ENCODE peak calls at places on chromosome 22, in six cellular contexts. V, Z, N, A, D and H are unnamed samples.
A peak's percentile ranks its signal among the peaks of the same experiment; 100 is the strongest.

GRCh38 chr22:22458387-22458786 is 50.2 kb downstream of the ZNF280B start:
- DNase-seq in V (no peak), Z (no peak), D (no peak), N (no peak), A (no peak), H (no peak)

GRCh38 chr22:39574779-39575551 is 4.4 kb downstream of the CACNA1I start:
- DNase-seq in D (peak; percentile 80), Z (no peak), A (no peak), V (no peak), N (no peak), H (peak; percentile 68)

GRCh38 chr22:43625242-43625641 is 186.9 kb downstream of the EFCAB6 start:
- DNase-seq in A (no peak), Z (no peak), D (peak; percentile 29), V (no peak), N (no peak), H (no peak)

GRCh38 chr22:29136715-29137700 is 64.2 kb downstream of the KREMEN1 start:
- DNase-seq in A (no peak), V (no peak), Z (no peak), D (no peak), N (no peak), H (no peak)

GRCh38 chr22:23034621-23035556 is 35.4 kb upstream of the GNAZ start:
- DNase-seq in A (no peak), V (no peak), Z (no peak), N (peak; percentile 94), D (no peak), H (no peak)

GRCh38 chr22:40491990-40492631 is 121.7 kb downstream of the SGSM3 start:
- DNase-seq in Z (no peak), N (peak; percentile 91), A (peak; percentile 83), V (no peak), D (no peak), H (no peak)

GRCh38 chr22:47294222-47294532 is 531.7 kb downstream of the TBC1D22A start:
- DNase-seq in V (no peak), A (no peak), N (no peak), D (no peak), Z (no peak), H (no peak)

GRCh38 chr22:24601217-24602104 is 1.5 kb upstream of the GGT1 start:
- DNase-seq in A (peak; percentile 35), Z (peak; percentile 64), V (no peak), D (no peak), N (peak; percentile 23), H (no peak)

GRCh38 chr22:24532075-24532474 is 22.9 kb downstream of the GUCD1 start:
- DNase-seq in A (no peak), D (no peak), N (no peak), V (no peak), Z (no peak), H (peak; percentile 32)

GRCh38 chr22:21961886-21962654 is 9.4 kb upstream of the PPM1F start:
- DNase-seq in A (no peak), V (no peak), N (no peak), D (no peak), Z (no peak), H (no peak)

GRCh38 chr22:29171721-29172120 is 34.0 kb upstream of the EMID1 start:
- DNase-seq in A (no peak), N (no peak), V (no peak), D (no peak), Z (no peak), H (no peak)

GRCh38 chr22:22184277-22184807 is 60.2 kb upstream of the VPREB1 start:
- DNase-seq in D (no peak), A (no peak), V (no peak), Z (no peak), N (no peak), H (no peak)

GRCh38 chr22:45450931-45451651 is 37.6 kb downstream of the RIBC2 start:
- DNase-seq in D (no peak), V (no peak), Z (no peak), N (no peak), A (no peak), H (peak; percentile 57)

GRCh38 chr22:43007519-43008102 is 7.3 kb downstream of the PACSIN2 start:
- DNase-seq in N (peak; percentile 18), A (no peak), D (no peak), V (no peak), Z (no peak), H (peak; percentile 79)

GRCh38 chr22:22080270-22080669 is 97.7 kb upstream of the TOP3B start:
- DNase-seq in A (no peak), Z (no peak), D (no peak), N (no peak), V (no peak), H (no peak)

GRCh38 chr22:44335903-44336803 is 23.4 kb upstream of the SHISAL1 start:
- DNase-seq in Z (no peak), V (peak; percentile 34), N (peak; percentile 22), D (no peak), A (no peak), H (no peak)

GRCh38 chr22:48702573-48703264 is 1125.0 kb downstream of the BRD1 start:
- DNase-seq in D (no peak), Z (no peak), V (peak; percentile 28), N (no peak), A (no peak), H (peak; percentile 48)

GRCh38 chr22:46797355-46797754 is 34.9 kb downstream of the TBC1D22A start:
- DNase-seq in A (no peak), V (no peak), N (peak; percentile 38), Z (no peak), D (no peak), H (peak; percentile 63)

GRCh38 chr22:19646383-19646782 is 67.9 kb upstream of the SEPTIN5 start:
- DNase-seq in Z (no peak), D (no peak), V (no peak), A (no peak), N (no peak), H (no peak)

GRCh38 chr22:49574205-49574604 is 253.5 kb downstream of the BRD1 start:
- DNase-seq in N (no peak), Z (peak; percentile 9), V (no peak), A (no peak), D (no peak), H (no peak)

GRCh38 chr22:23083315-23084021 is 13.1 kb downstream of the GNAZ start:
- DNase-seq in V (no peak), A (no peak), N (no peak), Z (no peak), D (no peak), H (no peak)

GRCh38 chr22:39641660-39642059 is 71.1 kb downstream of the CACNA1I start:
- DNase-seq in A (no peak), N (no peak), V (no peak), D (no peak), Z (no peak), H (no peak)

GRCh38 chr22:39184586-39185577 is 32.4 kb upstream of the CBX7 start:
- DNase-seq in A (no peak), N (no peak), V (no peak), Z (no peak), D (no peak), H (no peak)

GRCh38 chr22:20459862-20460261 is 22.2 kb upstream of the SCARF2 start:
- DNase-seq in D (no peak), V (no peak), Z (no peak), N (no peak), A (no peak), H (no peak)

GRCh38 chr22:44870021-44870420 is 117.6 kb downstream of the ARHGAP8 start:
- DNase-seq in V (peak; percentile 51), Z (no peak), D (peak; percentile 19), N (no peak), A (no peak), H (peak; percentile 36)

GRCh38 chr22:42949159-42949558 is 65.8 kb downstream of the PACSIN2 start:
- DNase-seq in A (no peak), Z (no peak), V (no peak), N (no peak), D (no peak), H (no peak)

GRCh38 chr22:48333816-48334735 is 1493.6 kb downstream of the BRD1 start:
- DNase-seq in V (no peak), D (no peak), Z (no peak), N (no peak), A (no peak), H (no peak)

GRCh38 chr22:33327348-33327860 is 269.2 kb upstream of the SYN3 start:
- DNase-seq in N (no peak), D (no peak), A (no peak), V (no peak), Z (no peak), H (no peak)
- H3K4me2 ChIP-seq in N (no peak overlapping the region), D (no peak overlapping the region), A (no peak overlapping the region), V (no peak overlapping the region), Z (no peak overlapping the region), H (no peak overlapping the region)

GRCh38 chr22:17941501-17942406 is 82.6 kb downstream of the MICAL3 start:
- DNase-seq in N (no peak), A (no peak), Z (no peak), D (no peak), V (no peak), H (no peak)

GRCh38 chr22:17945156-17945850 is 79.1 kb downstream of the MICAL3 start:
- DNase-seq in V (no peak), N (no peak), A (no peak), D (no peak), Z (peak; percentile 53), H (no peak)

GRCh38 chr22:17944205-17944725 is 80.1 kb downstream of the MICAL3 start:
- DNase-seq in V (peak; percentile 64), A (no peak), Z (peak; percentile 55), D (no peak), N (no peak), H (no peak)

GRCh38 chr22:17942721-17943120 is 81.6 kb downstream of the MICAL3 start:
- DNase-seq in N (no peak), A (no peak), V (no peak), Z (peak; percentile 43), D (no peak), H (no peak)

DNA sequence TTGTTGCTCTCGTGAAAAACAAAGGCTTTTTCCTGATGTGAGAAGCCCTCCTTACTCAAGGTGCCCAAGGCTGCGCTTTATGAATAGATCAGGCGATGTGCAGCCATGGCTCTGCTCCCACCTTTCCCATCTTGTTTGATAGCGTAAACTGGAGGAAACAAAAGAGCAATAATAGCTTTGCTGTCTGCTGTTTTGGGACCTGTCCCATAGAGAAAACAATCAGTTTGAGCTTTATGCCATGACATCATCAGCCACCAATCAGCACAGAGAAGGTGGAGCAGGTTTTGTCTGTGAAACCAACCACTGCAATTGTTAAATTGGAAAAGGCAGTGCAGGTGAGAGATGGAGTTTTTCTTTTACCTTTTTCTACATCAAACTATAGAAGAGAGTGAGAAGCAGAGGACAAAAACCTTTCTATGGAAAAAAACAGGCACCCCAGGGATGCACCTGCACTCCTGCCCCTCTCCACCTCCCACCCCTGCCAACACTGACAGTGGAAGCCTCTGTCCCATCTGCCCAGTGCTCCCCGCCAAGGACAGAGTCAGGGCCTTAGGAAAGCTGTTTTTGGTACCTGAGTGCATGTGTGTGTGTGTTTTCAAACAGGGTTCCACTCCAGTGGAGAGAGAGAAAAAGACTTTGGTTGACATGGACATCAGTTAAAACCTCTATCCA is 80.7 kb downstream of the MICAL3 start:
- DNase-seq in N (no peak), A (no peak), D (no peak), Z (no peak), V (no peak), H (no peak)
- TF ChIP-seq EZH2phosphoT487 in N (no peak), A (no peak), D (no peak), Z (no peak), V (no peak), H (no peak)

GRCh38 chr22:36375071-36375980 is 12.4 kb downstream of the MYH9 start:
- DNase-seq in D (no peak), V (no peak), Z (no peak), A (no peak), N (no peak), H (no peak)
- H3K4me3 ChIP-seq in D (no peak overlapping the region), V (no peak overlapping the region), Z (no peak overlapping the region), A (no peak overlapping the region), N (no peak overlapping the region), H (no peak overlapping the region)

GRCh38 chr22:17446704-17447103 is 77.4 kb downstream of the CECR2 start:
- DNase-seq in N (no peak), A (no peak), V (no peak), Z (no peak), D (no peak), H (no peak)

GRCh38 chr22:17451251-17451765 is 82.0 kb downstream of the CECR2 start:
- DNase-seq in V (no peak), A (no peak), N (no peak), D (no peak), Z (no peak), H (no peak)
- H3K4me2 ChIP-seq in V (no peak overlapping the region), A (no peak overlapping the region), N (no peak overlapping the region), D (no peak overlapping the region), Z (no peak overlapping the region), H (no peak overlapping the region)